ENCODE peak calls at places on chromosome 11, in seven cellular contexts. B, X, J, F, T, N and A are unnamed samples.

GRCh38 chr11:130601141-130601540 is 152.7 kb downstream of the ADAMTS15 start:
- DNase-seq in J (no peak), B (no peak), T (peak; percentile 45), N (no peak), F (peak; percentile 57), X (no peak), A (no peak)

GRCh38 chr11:14414470-14415461 is 55.8 kb upstream of the RRAS2 start:
- DNase-seq in J (peak; percentile 46), T (peak; percentile 24), B (no peak), N (peak; percentile 82), F (peak; percentile 62), X (no peak), A (no peak)

GRCh38 chr11:70762810-70763209 is 364.5 kb downstream of the CTTN start:
- DNase-seq in J (no peak), F (no peak), N (no peak), T (no peak), B (no peak), X (no peak), A (no peak)

GRCh38 chr11:95977534-95978174 is 53.7 kb upstream of the MTMR2 start:
- DNase-seq in F (peak; percentile 74), J (no peak), X (no peak), N (no peak), B (no peak), T (peak; percentile 74), A (no peak)

GRCh38 chr11:134393638-134394037 is 18.4 kb downstream of the B3GAT1 start:
- DNase-seq in T (peak; percentile 2), N (no peak), B (no peak), J (no peak), F (no peak), X (no peak), A (no peak)

GRCh38 chr11:122524532-122524882 is 131.0 kb upstream of the UBASH3B start:
- DNase-seq in N (no peak), T (peak; percentile 63), X (no peak), F (no peak), J (no peak), B (no peak), A (no peak)

GRCh38 chr11:100695911-100696310 is 8.8 kb downstream of the ARHGAP42 start:
- DNase-seq in J (no peak), F (no peak), T (no peak), B (no peak), N (no peak), X (no peak), A (no peak)

GRCh38 chr11:554824-555499 is 5.6 kb downstream of the LMNTD2 start:
- DNase-seq in F (peak; percentile 29), N (peak; percentile 40), J (peak; percentile 71), B (no peak), T (peak; percentile 86), X (peak; percentile 89), A (no peak)

GRCh38 chr11:114063149-114063828 is 3.8 kb downstream of the ZBTB16 start:
- DNase-seq in N (no peak), X (no peak), F (no peak), B (no peak), T (no peak), J (no peak), A (no peak)